ENCODE peak calls at places on chromosomes 4 and X, in four cellular contexts. E is esophagus squamous epithelium, L is spleen, A is thoracic aorta. I is an unnamed sample.
A peak's percentile ranks its signal among the peaks of the same experiment; 100 is the strongest.

GRCh38 chrX:85365370-85365995 is 14.0 kb downstream of the POF1B start:
- DNase-seq in E (no peak), L (peak; percentile 23), A (no peak), I (no peak)

GRCh38 chrX:41895826-41896225 is 27.5 kb downstream of the CASK start:
- DNase-seq in E (no peak), L (no peak), A (no peak), I (no peak)

GRCh38 chrX:15465347-15465746 is 27.8 kb downstream of the PIR start:
- DNase-seq in E (no peak), L (no peak), A (no peak), I (no peak)

GRCh38 chrX:16712116-16712824 is at the start of gene CTPS2:
- DNase-seq in E (no peak), L (peak; percentile 88), A (no peak), I (peak; percentile 85)

GRCh38 chrX:1182211-1182610 is 30.2 kb downstream of the CRLF2 start:
- DNase-seq in E (no peak), L (no peak), A (no peak), I (no peak)

GRCh38 chr4:106809083-106809482 is 227.0 kb downstream of the DKK2 start:
- DNase-seq in E (no peak), L (no peak), A (no peak), I (peak; percentile 5)

GRCh38 chr4:114606240-114606639 is 7.6 kb downstream of the UGT8 start:
- DNase-seq in E (no peak), L (no peak), A (no peak), I (no peak)

GRCh38 chr4:8607603-8608481 is 15.3 kb downstream of the CPZ start:
- DNase-seq in E (no peak), L (peak; percentile 84), A (no peak), I (no peak)

GRCh38 chrX:63350551-63350950 is 581 bp downstream of the SPIN4 start:
- DNase-seq in E (no peak), L (peak; percentile 75), A (no peak), I (peak; percentile 62)

GRCh38 chr4:181161669-181162068 is 1081.5 kb upstream of the TENM3 start:
- DNase-seq in E (no peak), L (no peak), A (no peak), I (no peak)

GRCh38 chr4:1836650-1837049 is 19.3 kb downstream of the LETM1 start:
- DNase-seq in E (no peak), L (no peak), A (no peak), I (no peak)
- H3K36me3 ChIP-seq in E (peaks cover 52% of the 10 kb centered on the region), L (peaks cover 88% of the 10 kb centered on the region), A (peaks cover 56% of the 10 kb centered on the region), I (peaks cover 52% of the 10 kb centered on the region)

GRCh38 chrX:89053223-89053622 is 306.2 kb downstream of the CPXCR1 start:
- DNase-seq in E (no peak), L (no peak), A (no peak), I (no peak)
- H3K27ac ChIP-seq in E (no peak overlapping the region), L (no peak overlapping the region), A (no peak overlapping the region), I (no peak overlapping the region)

GRCh38 chr4:3388461-3389185 is 53.1 kb upstream of the HGFAC start:
- DNase-seq in E (no peak), L (peak; percentile 76), A (no peak), I (peak; percentile 36)
- H3K4me1 ChIP-seq in E (peaks cover 63% of the 10 kb centered on the region), L (peaks cover 66% of the 10 kb centered on the region), A (peaks cover 10% of the 10 kb centered on the region), I (peaks cover 13% of the 10 kb centered on the region)

DNA sequence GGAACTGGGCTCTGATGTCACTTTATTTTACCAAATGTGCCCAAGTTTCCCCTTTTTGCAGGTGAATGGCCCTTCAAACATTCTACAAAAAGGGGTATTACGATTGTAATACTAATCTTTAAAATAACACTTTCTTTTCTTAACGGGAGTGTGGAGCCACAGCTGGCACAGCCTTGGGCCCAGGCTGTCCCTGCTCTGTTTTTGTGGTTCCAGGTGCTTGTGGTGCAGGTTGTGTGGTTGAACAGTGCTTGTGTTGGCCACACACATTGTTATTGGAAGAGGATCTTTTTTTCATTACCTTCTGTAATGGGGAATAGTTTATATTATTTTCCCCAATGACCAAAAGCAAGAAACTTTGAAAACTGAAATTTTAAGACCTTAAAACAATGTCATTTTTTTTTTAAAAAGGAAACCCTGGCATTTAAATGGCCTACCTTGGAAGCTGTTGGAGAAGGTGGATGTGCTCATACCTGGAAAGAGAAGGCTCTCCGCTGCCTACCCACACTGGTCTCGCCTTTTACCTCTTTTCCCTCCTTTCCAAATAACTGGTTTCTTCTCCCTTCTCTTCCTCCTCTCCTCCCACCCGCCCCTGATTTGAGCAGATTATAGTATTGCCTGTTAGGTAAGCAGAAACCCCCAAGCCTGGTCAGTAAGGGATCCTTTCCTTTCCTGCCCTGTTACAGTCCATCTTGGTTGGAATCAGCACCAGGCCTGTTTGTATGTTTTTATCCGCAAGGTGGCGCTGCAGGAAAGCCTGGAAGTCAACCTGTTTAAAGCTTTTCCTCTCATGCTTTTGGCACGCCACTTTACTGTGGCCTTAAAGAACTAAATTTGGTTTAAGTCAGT is 28.6 kb downstream of the HADH start:
- DNase-seq in E (no peak), L (peak; percentile 86), A (peak; percentile 24), I (peak; percentile 88)
- H3K36me3 ChIP-seq in E (no peaks in the 10 kb centered on the region), L (peaks cover 36% of the 10 kb centered on the region), A (peaks cover 38% of the 10 kb centered on the region), I (peaks cover 24% of the 10 kb centered on the region)

GRCh38 chr4:174119818-174120217 is 163.6 kb downstream of the FBXO8 start:
- DNase-seq in E (no peak), L (no peak), A (no peak), I (no peak)
- H3K27ac ChIP-seq in E (no peak overlapping the region), L (no peak overlapping the region), A (no peak overlapping the region), I (no peak overlapping the region)

GRCh38 chr4:186151499-186151898 is 39.9 kb upstream of the CYP4V2 start:
- DNase-seq in E (no peak), L (no peak), A (no peak), I (no peak)
- H3K4me1 ChIP-seq in E (no peaks in the 10 kb centered on the region), L (no peaks in the 10 kb centered on the region), A (no peaks in the 10 kb centered on the region), I (no peaks in the 10 kb centered on the region)

GRCh38 chr4:152643153-152644035 is 36.4 kb downstream of the TMEM154 start:
- DNase-seq in E (no peak), L (peak; percentile 89), A (no peak), I (no peak)

GRCh38 chr4:152640058-152640921 is 39.5 kb downstream of the TMEM154 start:
- DNase-seq in E (no peak), L (no peak), A (no peak), I (peak; percentile 27)

GRCh38 chr4:152644130-152644529 is 35.7 kb downstream of the TMEM154 start:
- DNase-seq in E (no peak), L (no peak), A (no peak), I (no peak)
- H3K36me3 ChIP-seq in E (no peaks in the 10 kb centered on the region), L (no peaks in the 10 kb centered on the region), A (no peaks in the 10 kb centered on the region), I (no peaks in the 10 kb centered on the region)

GRCh38 chrX:149631293-149632165 is at the start of gene TMEM185A:
- DNase-seq in E (no peak), L (peak; percentile 93), A (no peak), I (peak; percentile 73)
- H3K27ac ChIP-seq in E (peak within 1 kb of the TSS; percentile 83), L (peak within 1 kb of the TSS; percentile 64), A (no peak within 1 kb of the TSS), I (peak within 1 kb of the TSS; percentile 31)

DNA sequence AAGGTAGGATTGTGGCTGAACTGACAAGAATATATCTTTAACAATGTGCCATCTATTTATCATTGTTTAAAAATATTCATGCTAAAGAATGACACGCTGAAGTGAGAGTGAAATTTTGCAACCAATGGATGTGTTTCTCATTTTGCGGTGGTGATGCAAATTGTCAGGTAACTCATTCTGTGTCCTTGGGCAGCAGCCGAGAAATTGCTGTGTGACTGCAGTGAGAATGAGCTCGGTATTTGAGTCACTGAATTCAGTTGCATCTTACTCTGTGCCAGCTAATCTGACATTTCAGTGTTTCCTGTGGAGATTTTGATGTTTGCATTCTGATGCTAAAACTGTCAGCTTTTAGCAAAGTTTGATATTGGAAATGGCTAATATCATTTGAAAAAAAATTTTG is 28.1 kb downstream of the MCUB start:
- DNase-seq in E (no peak), L (no peak), A (no peak), I (no peak)
- H3K4me1 ChIP-seq in E (peaks cover 9% of the 10 kb centered on the region), L (peaks cover 48% of the 10 kb centered on the region), A (no peaks in the 10 kb centered on the region), I (no peaks in the 10 kb centered on the region)

GRCh38 chr4:13601848-13602247 is 25.7 kb downstream of the BOD1L1 start:
- DNase-seq in E (no peak), L (no peak), A (no peak), I (no peak)
- H3K36me3 ChIP-seq in E (peaks cover 16% of the 10 kb centered on the region), L (peaks cover 57% of the 10 kb centered on the region), A (peaks cover 38% of the 10 kb centered on the region), I (peaks cover 79% of the 10 kb centered on the region)

I was measured in SJCRH30.